ENCODE peak calls at places on chromosome 10, in seven cellular contexts. T, V, N, K, C, Y and P are unnamed samples.

GRCh38 chr10:4051011-4051407 is 266.0 kb upstream of the KLF6 start:
- DNase-seq in T (no peak), V (no peak), N (no peak), K (no peak), C (no peak), Y (no peak), P (no peak)

GRCh38 chr10:3822541-3822940 is 37.5 kb upstream of the KLF6 start:
- DNase-seq in T (no peak), V (no peak), N (no peak), K (no peak), C (no peak), Y (no peak), P (no peak)

GRCh38 chr10:13827418-13827817 is 240.7 kb downstream of the PRPF18 start:
- DNase-seq in T (no peak), V (no peak), N (no peak), K (no peak), C (no peak), Y (no peak), P (no peak)

GRCh38 chr10:35011771-35012191 is 78.4 kb downstream of the CUL2 start:
- DNase-seq in T (no peak), V (no peak), N (no peak), K (no peak), C (no peak), Y (no peak), P (no peak)

GRCh38 chr10:120813085-120813484 is 38.1 kb upstream of the WDR11 start:
- DNase-seq in T (no peak), V (no peak), N (no peak), K (no peak), C (no peak), Y (no peak), P (no peak)

GRCh38 chr10:54985732-54986131 is 184.7 kb upstream of the PCDH15 start:
- DNase-seq in T (no peak), V (no peak), N (no peak), K (peak; percentile 33), C (no peak), Y (no peak), P (peak; percentile 3)

GRCh38 chr10:77251297-77252013 is 386.2 kb downstream of the KCNMA1 start:
- DNase-seq in T (no peak), V (peak; percentile 35), N (no peak), K (peak; percentile 74), C (no peak), Y (peak; percentile 20), P (no peak)

GRCh38 chr10:70984986-70985719 is 96.8 kb upstream of the PCBD1 start:
- DNase-seq in T (no peak), V (peak; percentile 47), N (no peak), K (peak; percentile 72), C (no peak), Y (no peak), P (no peak)

GRCh38 chr10:52216852-52217251 is 97.2 kb upstream of the DKK1 start:
- DNase-seq in T (no peak), V (no peak), N (no peak), K (no peak), C (no peak), Y (peak; percentile 62), P (no peak)

GRCh38 chr10:17290226-17290625 is 62.2 kb downstream of the VIM start:
- DNase-seq in T (no peak), V (peak; percentile 2), N (no peak), K (peak; percentile 63), C (no peak), Y (no peak), P (peak; percentile 16)

GRCh38 chr10:101687088-101687487 is 7.9 kb downstream of the FBXW4 start:
- DNase-seq in T (no peak), V (no peak), N (no peak), K (no peak), C (no peak), Y (no peak), P (no peak)

GRCh38 chr10:117536862-117537435 is 5.6 kb upstream of the EMX2 start:
- DNase-seq in T (no peak), V (peak; percentile 38), N (no peak), K (no peak), C (no peak), Y (no peak), P (no peak)

GRCh38 chr10:131532745-131533341 is 221.3 kb upstream of the TCERG1L start:
- DNase-seq in T (no peak), V (no peak), N (no peak), K (no peak), C (no peak), Y (no peak), P (no peak)

GRCh38 chr10:28679941-28680752 is 2.8 kb downstream of the BAMBI start:
- DNase-seq in T (no peak), V (no peak), N (no peak), K (peak; percentile 54), C (no peak), Y (no peak), P (no peak)

GRCh38 chr10:12418000-12418399 is 68.7 kb downstream of the CAMK1D start:
- DNase-seq in T (no peak), V (no peak), N (no peak), K (no peak), C (no peak), Y (no peak), P (no peak)

GRCh38 chr10:110437761-110438341 is 59.9 kb upstream of the DUSP5 start:
- DNase-seq in T (no peak), V (no peak), N (no peak), K (no peak), C (no peak), Y (no peak), P (no peak)

GRCh38 chr10:110493832-110494426 is 3.8 kb upstream of the DUSP5 start:
- DNase-seq in T (no peak), V (peak; percentile 20), N (no peak), K (no peak), C (no peak), Y (no peak), P (no peak)

GRCh38 chr10:78657622-78658165 is 411.1 kb upstream of the ZMIZ1 start:
- DNase-seq in T (peak; percentile 20), V (peak; percentile 84), N (peak; percentile 18), K (peak; percentile 78), C (peak; percentile 54), Y (peak; percentile 83), P (peak; percentile 70)

GRCh38 chr10:69320521-69320920 is 42.2 kb downstream of the HK1 start:
- DNase-seq in T (no peak), V (no peak), N (no peak), K (no peak), C (no peak), Y (no peak), P (no peak)

GRCh38 chr10:130769146-130770017 is 542.1 kb downstream of the TCERG1L start:
- DNase-seq in T (no peak), V (no peak), N (no peak), K (no peak), C (no peak), Y (no peak), P (no peak)

GRCh38 chr10:97128851-97129186 is 56.9 kb downstream of the SLIT1 start:
- DNase-seq in T (no peak), V (no peak), N (no peak), K (no peak), C (no peak), Y (no peak), P (no peak)

GRCh38 chr10:13707156-13707881 is 120.6 kb downstream of the PRPF18 start:
- DNase-seq in T (no peak), V (peak; percentile 93), N (no peak), K (peak; percentile 71), C (peak; percentile 30), Y (no peak), P (peak; percentile 55)

GRCh38 chr10:103154464-103155299 is 38.4 kb downstream of the NT5C2 start:
- DNase-seq in T (no peak), V (no peak), N (no peak), K (no peak), C (no peak), Y (no peak), P (no peak)

GRCh38 chr10:125023862-125024495 is 82.1 kb downstream of the ZRANB1 start:
- DNase-seq in T (no peak), V (no peak), N (no peak), K (no peak), C (no peak), Y (no peak), P (peak; percentile 15)

GRCh38 chr10:110404374-110404773 is 93.3 kb upstream of the DUSP5 start:
- DNase-seq in T (no peak), V (no peak), N (no peak), K (no peak), C (no peak), Y (no peak), P (no peak)

GRCh38 chr10:77179015-77179695 is 458.5 kb downstream of the KCNMA1 start:
- DNase-seq in T (no peak), V (no peak), N (no peak), K (no peak), C (peak; percentile 21), Y (no peak), P (no peak)

GRCh38 chr10:100303724-100304319 is 17.3 kb upstream of the BLOC1S2 start:
- DNase-seq in T (no peak), V (no peak), N (no peak), K (no peak), C (no peak), Y (peak; percentile 36), P (peak; percentile 42)

GRCh38 chr10:6669269-6669859 is 89.3 kb upstream of the PRKCQ start:
- DNase-seq in T (no peak), V (no peak), N (no peak), K (peak; percentile 41), C (no peak), Y (no peak), P (peak; percentile 21)

GRCh38 chr10:63711866-63712716 is 190.9 kb downstream of the REEP3 start:
- DNase-seq in T (no peak), V (peak; percentile 33), N (no peak), K (peak; percentile 53), C (peak; percentile 28), Y (no peak), P (no peak)

GRCh38 chr10:1708746-1709145 is 28.6 kb downstream of the ADARB2 start:
- DNase-seq in T (no peak), V (no peak), N (no peak), K (no peak), C (no peak), Y (no peak), P (no peak)

GRCh38 chr10:13348216-13349017 is at the start of gene SEPHS1:
- DNase-seq in T (peak; percentile 40), V (peak; percentile 75), N (peak; percentile 76), K (peak; percentile 92), C (peak; percentile 55), Y (peak; percentile 80), P (peak; percentile 94)

GRCh38 chr10:119859422-119860258 is 13.0 kb downstream of the MCMBP start:
- DNase-seq in T (no peak), V (no peak), N (no peak), K (peak; percentile 34), C (no peak), Y (peak; percentile 51), P (peak; percentile 39)

GRCh38 chr10:77104459-77104980 is 533.1 kb downstream of the KCNMA1 start:
- DNase-seq in T (no peak), V (no peak), N (no peak), K (no peak), C (no peak), Y (no peak), P (no peak)

GRCh38 chr10:35372329-35372728 is 36.0 kb downstream of the CCNY start:
- DNase-seq in T (no peak), V (no peak), N (no peak), K (no peak), C (no peak), Y (no peak), P (no peak)

GRCh38 chr10:86538547-86538946 is 17.0 kb upstream of the WAPL start:
- DNase-seq in T (no peak), V (no peak), N (no peak), K (no peak), C (no peak), Y (no peak), P (no peak)

GRCh38 chr10:129462257-129462795 is 4.7 kb upstream of the MGMT start:
- DNase-seq in T (no peak), V (no peak), N (no peak), K (peak; percentile 80), C (no peak), Y (no peak), P (no peak)

GRCh38 chr10:5888352-5888751 is 1.3 kb downstream of the ANKRD16 start:
- DNase-seq in T (no peak), V (no peak), N (no peak), K (peak; percentile 29), C (no peak), Y (no peak), P (no peak)

GRCh38 chr10:23345861-23346260 is 1.3 kb upstream of the C10orf67 start:
- DNase-seq in T (no peak), V (no peak), N (no peak), K (no peak), C (no peak), Y (no peak), P (no peak)